ENCODE peak calls at places on chromosomes 3 and 15, in eight cellular contexts. One of them, this sample, is unnamed. For H3K27me3, the result is how much of the 10 kb centered on the place peaks cover.

GRCh38 chr15:39403674-39404117 is 177.2 kb upstream of the THBS1 start:
- DNase-seq in SK-N-SH: peak
- DNase-seq in esophagus muscularis mucosa: peak
- DNase-seq in HepG2: peak
- DNase-seq in transverse colon: no peak
- DNase-seq in stomach: no peak
- DNase-seq in sigmoid colon: no peak
- DNase-seq in K562: no peak
- DNase-seq in this sample: no peak

GRCh38 chr3:149179225-149179624 is 42.4 kb downstream of the CP start:
- DNase-seq in sigmoid colon: no peak
- DNase-seq in HepG2: no peak
- DNase-seq in esophagus muscularis mucosa: no peak
- DNase-seq in SK-N-SH: no peak
- DNase-seq in stomach: no peak
- DNase-seq in transverse colon: no peak
- DNase-seq in K562: no peak
- DNase-seq in this sample: no peak

GRCh38 chr3:191963182-191963581 is 502.2 kb downstream of the PYDC2 start:
- DNase-seq in HepG2: no peak
- DNase-seq in K562: no peak
- DNase-seq in esophagus muscularis mucosa: no peak
- DNase-seq in transverse colon: no peak
- DNase-seq in SK-N-SH: no peak
- DNase-seq in stomach: no peak
- DNase-seq in sigmoid colon: no peak
- DNase-seq in this sample: no peak

GRCh38 chr3:128698211-128699011 is 27.6 kb upstream of the RAB7A start:
- DNase-seq in SK-N-SH: peak
- DNase-seq in HepG2: no peak
- DNase-seq in esophagus muscularis mucosa: no peak
- DNase-seq in transverse colon: peak
- DNase-seq in stomach: peak
- DNase-seq in sigmoid colon: peak
- DNase-seq in K562: no peak
- DNase-seq in this sample: peak

GRCh38 chr3:29026959-29027358 is 253.9 kb upstream of the RBMS3 start:
- DNase-seq in esophagus muscularis mucosa: no peak
- DNase-seq in transverse colon: no peak
- DNase-seq in stomach: no peak
- DNase-seq in K562: no peak
- DNase-seq in SK-N-SH: no peak
- DNase-seq in HepG2: no peak
- DNase-seq in sigmoid colon: no peak
- DNase-seq in this sample: no peak

GRCh38 chr3:110767838-110768237 is 303.8 kb upstream of the NECTIN3 start:
- DNase-seq in esophagus muscularis mucosa: no peak
- DNase-seq in transverse colon: no peak
- DNase-seq in stomach: no peak
- DNase-seq in SK-N-SH: no peak
- DNase-seq in HepG2: no peak
- DNase-seq in sigmoid colon: no peak
- DNase-seq in K562: no peak
- DNase-seq in this sample: no peak

GRCh38 chr15:33330931-33331330 is 20.2 kb downstream of the RYR3 start:
- DNase-seq in SK-N-SH: no peak
- DNase-seq in esophagus muscularis mucosa: no peak
- DNase-seq in HepG2: no peak
- DNase-seq in stomach: no peak
- DNase-seq in K562: no peak
- DNase-seq in sigmoid colon: no peak
- DNase-seq in transverse colon: no peak
- DNase-seq in this sample: no peak

GRCh38 chr3:184685646-184686045 is 26.2 kb downstream of the MAGEF1 start:
- DNase-seq in sigmoid colon: no peak
- DNase-seq in HepG2: no peak
- DNase-seq in stomach: no peak
- DNase-seq in K562: no peak
- DNase-seq in SK-N-SH: peak
- DNase-seq in transverse colon: no peak
- DNase-seq in esophagus muscularis mucosa: no peak
- DNase-seq in this sample: no peak

GRCh38 chr15:90553248-90553745 is 23.6 kb downstream of the CRTC3 start:
- DNase-seq in HepG2: no peak
- DNase-seq in K562: no peak
- DNase-seq in stomach: no peak
- DNase-seq in SK-N-SH: no peak
- DNase-seq in sigmoid colon: no peak
- DNase-seq in transverse colon: no peak
- DNase-seq in esophagus muscularis mucosa: no peak
- DNase-seq in this sample: no peak

GRCh38 chr3:80999481-80999880 is 762.0 kb downstream of the GBE1 start:
- DNase-seq in sigmoid colon: no peak
- DNase-seq in transverse colon: no peak
- DNase-seq in HepG2: no peak
- DNase-seq in K562: no peak
- DNase-seq in SK-N-SH: no peak
- DNase-seq in stomach: no peak
- DNase-seq in esophagus muscularis mucosa: no peak
- DNase-seq in this sample: no peak

GRCh38 chr3:171416061-171416460 is 44.1 kb downstream of the TNIK start:
- DNase-seq in HepG2: no peak
- DNase-seq in transverse colon: no peak
- DNase-seq in sigmoid colon: no peak
- DNase-seq in stomach: no peak
- DNase-seq in K562: no peak
- DNase-seq in esophagus muscularis mucosa: no peak
- DNase-seq in SK-N-SH: no peak
- DNase-seq in this sample: no peak

GRCh38 chr3:106589306-106589942 is 720.6 kb upstream of the CBLB start:
- DNase-seq in stomach: no peak
- DNase-seq in K562: no peak
- DNase-seq in SK-N-SH: no peak
- DNase-seq in transverse colon: no peak
- DNase-seq in sigmoid colon: no peak
- DNase-seq in esophagus muscularis mucosa: no peak
- DNase-seq in HepG2: no peak
- DNase-seq in this sample: no peak

GRCh38 chr3:46921041-46921440 is 43.5 kb downstream of the PTH1R start:
- DNase-seq in transverse colon: peak
- DNase-seq in SK-N-SH: no peak
- DNase-seq in HepG2: no peak
- DNase-seq in esophagus muscularis mucosa: no peak
- DNase-seq in sigmoid colon: no peak
- DNase-seq in stomach: no peak
- DNase-seq in K562: no peak
- DNase-seq in this sample: no peak

GRCh38 chr3:61530355-61530754 is 31.0 kb upstream of the PTPRG start:
- DNase-seq in SK-N-SH: peak
- DNase-seq in transverse colon: no peak
- DNase-seq in esophagus muscularis mucosa: no peak
- DNase-seq in HepG2: peak
- DNase-seq in K562: peak
- DNase-seq in stomach: no peak
- DNase-seq in sigmoid colon: no peak
- DNase-seq in this sample: no peak

GRCh38 chr3:40962721-40963120 is 236.6 kb upstream of the CTNNB1 start:
- DNase-seq in transverse colon: no peak
- DNase-seq in K562: no peak
- DNase-seq in esophagus muscularis mucosa: no peak
- DNase-seq in stomach: no peak
- DNase-seq in sigmoid colon: no peak
- DNase-seq in HepG2: no peak
- DNase-seq in SK-N-SH: no peak
- DNase-seq in this sample: no peak

GRCh38 chr15:31160740-31161495 is 59.4 kb upstream of the TRPM1 start:
- DNase-seq in K562: no peak
- DNase-seq in SK-N-SH: no peak
- DNase-seq in esophagus muscularis mucosa: peak
- DNase-seq in stomach: no peak
- DNase-seq in sigmoid colon: no peak
- DNase-seq in HepG2: no peak
- DNase-seq in transverse colon: no peak
- DNase-seq in this sample: no peak

GRCh38 chr3:125116311-125117069 is 60.7 kb upstream of the HEG1 start:
- DNase-seq in transverse colon: no peak
- DNase-seq in sigmoid colon: no peak
- DNase-seq in HepG2: no peak
- DNase-seq in SK-N-SH: no peak
- DNase-seq in stomach: no peak
- DNase-seq in K562: no peak
- DNase-seq in esophagus muscularis mucosa: no peak
- DNase-seq in this sample: no peak

GRCh38 chr3:49238274-49239127 is 38.5 kb downstream of the C3orf62 start:
- DNase-seq in SK-N-SH: no peak
- DNase-seq in K562: peak
- DNase-seq in sigmoid colon: peak
- DNase-seq in HepG2: peak
- DNase-seq in stomach: peak
- DNase-seq in esophagus muscularis mucosa: peak
- DNase-seq in transverse colon: peak
- DNase-seq in this sample: peak

GRCh38 chr3:133114198-133114597 is 76.0 kb downstream of the TMEM108 start:
- DNase-seq in K562: no peak
- DNase-seq in SK-N-SH: no peak
- DNase-seq in sigmoid colon: no peak
- DNase-seq in HepG2: no peak
- DNase-seq in stomach: no peak
- DNase-seq in esophagus muscularis mucosa: no peak
- DNase-seq in transverse colon: no peak
- DNase-seq in this sample: no peak

DNA sequence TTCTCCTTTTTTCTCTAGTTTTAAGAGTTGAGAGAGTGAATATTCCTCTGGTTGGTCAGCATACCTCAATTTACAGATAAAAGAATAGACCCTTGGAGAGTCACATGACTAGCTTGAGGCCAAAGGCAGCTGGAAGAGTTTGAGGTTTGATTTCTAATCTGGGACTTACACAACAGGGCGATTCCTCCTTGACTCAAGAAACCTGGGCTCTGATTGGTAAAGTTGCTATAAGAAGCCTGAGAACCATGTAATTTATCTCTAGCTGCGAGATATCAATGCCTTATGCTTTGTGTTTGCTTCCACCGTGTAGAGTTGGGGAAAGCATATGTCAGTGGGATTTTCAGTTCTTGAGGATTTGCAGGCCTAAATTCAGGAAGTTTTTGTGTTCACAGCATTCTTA is 206.1 kb downstream of the KLHL25 start:
- DNase-seq in sigmoid colon: no peak
- DNase-seq in K562: no peak
- DNase-seq in esophagus muscularis mucosa: no peak
- DNase-seq in HepG2: no peak
- DNase-seq in stomach: no peak
- DNase-seq in SK-N-SH: no peak
- DNase-seq in transverse colon: no peak
- DNase-seq in this sample: no peak
- TF ChIP-seq EP300 in sigmoid colon: no peak
- TF ChIP-seq EP300 in K562: no peak
- TF ChIP-seq EP300 in esophagus muscularis mucosa: no peak
- TF ChIP-seq EP300 in HepG2: no peak
- TF ChIP-seq EP300 in stomach: no peak
- TF ChIP-seq EP300 in SK-N-SH: no peak
- TF ChIP-seq EP300 in transverse colon: no peak
- TF ChIP-seq EP300 in this sample: no peak

DNA sequence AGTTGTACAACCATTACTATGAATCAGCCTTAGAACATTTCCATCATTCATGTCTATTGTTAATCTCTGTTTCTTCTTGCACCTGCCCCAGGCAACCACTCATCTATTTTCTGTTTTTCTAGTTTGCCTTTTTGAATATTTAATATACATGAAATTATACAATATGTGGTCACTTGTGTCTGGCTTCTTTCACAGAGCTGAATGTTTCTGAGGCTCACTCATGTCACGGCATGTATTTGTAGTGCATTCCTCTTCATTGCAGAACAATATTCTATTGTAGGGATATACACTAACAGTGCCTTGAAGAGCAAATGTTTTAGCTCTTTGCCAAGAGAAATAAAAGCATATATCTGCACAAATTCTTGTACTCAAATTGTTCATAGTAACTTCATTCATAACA is 32.9 kb downstream of the CERS3 start:
- DNase-seq in sigmoid colon: no peak
- DNase-seq in esophagus muscularis mucosa: no peak
- DNase-seq in transverse colon: no peak
- DNase-seq in stomach: no peak
- DNase-seq in K562: no peak
- DNase-seq in SK-N-SH: no peak
- DNase-seq in HepG2: no peak
- DNase-seq in this sample: no peak
- H3K27me3 ChIP-seq in sigmoid colon: under half
- H3K27me3 ChIP-seq in esophagus muscularis mucosa: under half
- H3K27me3 ChIP-seq in transverse colon: under half
- H3K27me3 ChIP-seq in stomach: under half
- H3K27me3 ChIP-seq in K562: under half
- H3K27me3 ChIP-seq in SK-N-SH: under half
- H3K27me3 ChIP-seq in HepG2: under half
- H3K27me3 ChIP-seq in this sample: under half

DNA sequence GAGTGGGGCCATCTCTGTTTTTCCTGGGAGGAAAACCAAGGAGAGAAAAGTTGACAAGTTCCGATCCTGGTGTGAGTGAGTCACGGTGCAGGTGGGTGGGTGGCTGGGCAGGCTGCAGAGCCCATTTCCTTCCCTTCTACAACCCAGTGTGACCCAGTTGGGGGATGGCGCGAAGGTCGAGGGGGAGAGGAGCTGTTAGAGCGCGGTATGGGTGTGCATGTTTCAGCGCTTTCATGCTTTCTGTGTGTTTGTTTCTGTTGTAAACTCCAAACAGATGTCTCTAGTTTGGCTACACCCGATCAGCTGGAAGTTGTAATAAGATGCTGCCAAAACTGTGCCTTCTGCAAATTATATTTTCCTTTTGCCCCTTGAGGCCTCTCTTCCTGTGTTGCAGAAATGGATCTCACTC is 3.8 kb downstream of the FAM43A start:
- DNase-seq in stomach: peak
- DNase-seq in transverse colon: no peak
- DNase-seq in esophagus muscularis mucosa: no peak
- DNase-seq in HepG2: no peak
- DNase-seq in SK-N-SH: no peak
- DNase-seq in sigmoid colon: no peak
- DNase-seq in K562: no peak
- DNase-seq in this sample: peak
- H3K27ac ChIP-seq in stomach: no peak
- H3K27ac ChIP-seq in transverse colon: peak
- H3K27ac ChIP-seq in esophagus muscularis mucosa: peak
- H3K27ac ChIP-seq in HepG2: no peak
- H3K27ac ChIP-seq in SK-N-SH: peak
- H3K27ac ChIP-seq in sigmoid colon: peak
- H3K27ac ChIP-seq in K562: no peak
- H3K27ac ChIP-seq in this sample: no peak

GRCh38 chr15:67839358-67839928 is 402 bp downstream of the RNU6-1 start:
- DNase-seq in stomach: no peak
- DNase-seq in sigmoid colon: peak
- DNase-seq in esophagus muscularis mucosa: no peak
- DNase-seq in transverse colon: no peak
- DNase-seq in K562: peak
- DNase-seq in SK-N-SH: peak
- DNase-seq in HepG2: peak
- DNase-seq in this sample: peak
- TF ChIP-seq EP300 in stomach: no peak
- TF ChIP-seq EP300 in sigmoid colon: no peak
- TF ChIP-seq EP300 in esophagus muscularis mucosa: no peak
- TF ChIP-seq EP300 in transverse colon: no peak
- TF ChIP-seq EP300 in K562: no peak
- TF ChIP-seq EP300 in SK-N-SH: no peak
- TF ChIP-seq EP300 in HepG2: no peak
- TF ChIP-seq EP300 in this sample: no peak